ENCODE peak calls at places on chromosomes 16 and 17, in five cellular contexts. B is mesendoderm, C is PC-3, W is mammary epithelial cell, S is A549. J is an unnamed sample.

GRCh38 chr17:76492989-76493501 is 8.2 kb downstream of the RHBDF2 start:
- DNase-seq in B (no peak), C (peak), W (peak), S (no peak), J (peak)

GRCh38 chr17:51527230-51527982 is 267.1 kb downstream of the UTP18 start:
- DNase-seq in B (no peak), C (no peak), W (no peak), S (no peak), J (no peak)

GRCh38 chr17:80964231-80964856 is 27.3 kb upstream of the CHMP6 start:
- DNase-seq in B (no peak), C (no peak), W (no peak), S (no peak), J (no peak)

GRCh38 chr16:86517652-86518258 is 7.4 kb downstream of the FOXF1 start:
- DNase-seq in B (peak), C (peak), W (peak), S (peak), J (peak)

GRCh38 chr17:8376302-8377067 is at the start of gene KRABD2:
- DNase-seq in B (peak), C (peak), W (peak), S (peak), J (peak)

GRCh38 chr16:84520778-84521770 is 16.6 kb upstream of the MEAK7 start:
- DNase-seq in B (no peak), C (peak), W (peak), S (no peak), J (no peak)

GRCh38 chr17:9587969-9588656 is 11.7 kb downstream of the CFAP52 start:
- DNase-seq in B (peak), C (no peak), W (no peak), S (peak), J (no peak)

GRCh38 chr17:42313773-42314566 is 25.7 kb downstream of the STAT5A start:
- DNase-seq in B (no peak), C (no peak), W (peak), S (no peak), J (peak)

GRCh38 chr16:3022208-3022696 is 1.5 kb downstream of the HCFC1R1 start:
- DNase-seq in B (peak), C (peak), W (peak), S (peak), J (peak)

GRCh38 chr16:2831203-2831602 is 1.1 kb downstream of the ZG16B start:
- DNase-seq in B (no peak), C (no peak), W (no peak), S (no peak), J (no peak)

GRCh38 chr16:57600048-57600835 is 28.2 kb upstream of the ADGRG1 start:
- DNase-seq in B (peak), C (peak), W (peak), S (peak), J (no peak)

GRCh38 chr17:59767176-59767575 is 59.7 kb downstream of the VMP1 start:
- DNase-seq in B (no peak), C (no peak), W (no peak), S (no peak), J (no peak)
- H3K4me2 ChIP-seq in B (no peak), C (no peak), W (no peak), S (no peak), J (peak)

GRCh38 chr16:46882940-46883307 is 1.2 kb upstream of the GPT2 start:
- DNase-seq in B (no peak), C (no peak), W (no peak), S (no peak), J (no peak)
- H3K4me3 ChIP-seq in B (no peak), C (no peak), W (no peak), S (peak), J (no peak)

GRCh38 chr16:81633147-81633619 is 145.9 kb upstream of the PLCG2 start:
- DNase-seq in B (peak), C (no peak), W (no peak), S (no peak), J (no peak)
- H3K4me2 ChIP-seq in B (no peak), C (peak), W (no peak), S (peak), J (no peak)

DNA sequence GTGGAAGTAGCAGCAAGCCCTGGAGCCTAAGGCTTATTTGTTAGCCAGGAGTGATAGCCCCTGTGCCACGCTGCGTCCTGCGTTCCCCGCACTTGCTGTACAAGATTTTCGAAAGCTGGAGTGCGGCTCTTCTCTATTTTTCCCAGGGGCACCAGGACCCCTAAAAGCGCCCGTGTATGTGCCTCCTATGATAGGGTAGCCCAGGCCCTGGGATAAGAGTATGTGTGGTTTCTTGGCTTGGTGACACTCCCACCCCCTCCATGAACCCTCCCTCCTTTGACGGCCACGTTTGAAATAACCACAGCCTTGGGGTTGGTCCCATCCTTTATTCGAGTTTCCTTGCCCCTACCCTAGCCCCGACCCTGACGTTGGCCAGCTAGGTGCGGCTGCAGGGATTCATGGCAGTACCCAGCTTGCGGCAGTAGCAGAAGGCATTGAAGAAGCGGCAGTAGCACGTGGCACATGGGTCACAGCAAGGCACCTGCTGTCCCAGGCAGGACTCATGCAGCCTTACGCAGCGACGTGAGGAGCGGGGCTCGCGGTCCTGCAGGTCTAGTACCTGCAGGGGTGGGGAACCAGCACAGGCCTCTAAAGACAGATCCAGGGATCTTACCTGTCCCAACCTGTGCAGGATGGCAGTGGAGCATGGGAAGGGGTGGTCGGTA is 955 bp downstream of the AGRP start:
- DNase-seq in B (no peak), C (no peak), W (no peak), S (no peak), J (no peak)
- H3K4me3 ChIP-seq in B (no peak), C (no peak), W (peak), S (peak), J (peak)